ENCODE peak calls at places on chromosomes 16 and 17, in nine cellular contexts. L, W, B, U, I, P, E, T and X are unnamed samples.
A peak's percentile ranks its signal among the peaks of the same experiment; 100 is the strongest.

GRCh38 chr16:894136-894535 is 76.6 kb downstream of the LMF1 start:
- DNase-seq in T (no peak), U (no peak), I (no peak), B (no peak), E (no peak), P (no peak), W (no peak), L (no peak), X (no peak)

GRCh38 chr16:17387226-17387625 is 83.5 kb downstream of the XYLT1 start:
- DNase-seq in L (no peak), B (no peak), I (no peak), E (no peak), U (no peak), P (no peak), T (no peak), W (no peak), X (no peak)

GRCh38 chr17:50329716-50330115 is 16.2 kb upstream of the XYLT2 start:
- DNase-seq in B (no peak), U (no peak), E (no peak), W (no peak), L (no peak), T (no peak), I (no peak), P (no peak), X (no peak)

GRCh38 chr17:6648181-6648580 is 3.2 kb downstream of the MED31 start:
- DNase-seq in B (no peak), E (peak; percentile 45), L (peak; percentile 19), T (peak; percentile 44), I (no peak), U (peak; percentile 59), P (no peak), W (no peak), X (peak; percentile 39)

GRCh38 chr16:69703638-69704037 is 22.7 kb downstream of the NQO1 start:
- DNase-seq in T (no peak), U (no peak), P (peak; percentile 64), L (peak; percentile 18), I (peak; percentile 47), B (peak; percentile 55), E (peak; percentile 42), W (no peak), X (no peak)

GRCh38 chr17:34859652-34860051 is 101.6 kb downstream of the CCT6B start:
- DNase-seq in P (no peak), T (no peak), W (no peak), I (no peak), L (no peak), E (no peak), B (no peak), U (no peak), X (no peak)

GRCh38 chr17:14297161-14297851 is 3.6 kb upstream of the HS3ST3B1 start:
- DNase-seq in T (peak; percentile 83), W (no peak), P (no peak), I (peak; percentile 64), E (peak; percentile 90), B (no peak), L (peak; percentile 11), U (no peak), X (peak; percentile 42)

GRCh38 chr17:72588961-72589360 is 468.1 kb downstream of the SOX9 start:
- DNase-seq in W (peak; percentile 87), U (no peak), T (no peak), P (peak; percentile 89), E (no peak), B (peak; percentile 91), I (peak; percentile 51), L (no peak), X (peak; percentile 97)

GRCh38 chr16:71338193-71338592 is 20.3 kb upstream of the CALB2 start:
- DNase-seq in L (no peak), B (no peak), P (no peak), U (no peak), W (peak; percentile 80), I (no peak), T (no peak), E (no peak), X (peak; percentile 88)

GRCh38 chr17:74757931-74758845 is 9.8 kb downstream of the NHERF1 start:
- DNase-seq in T (no peak), I (peak; percentile 62), E (no peak), L (no peak), W (no peak), P (no peak), U (no peak), B (no peak), X (no peak)

GRCh38 chr17:57407287-57408063 is 151.2 kb downstream of the MSI2 start:
- DNase-seq in W (no peak), B (no peak), U (no peak), T (peak; percentile 39), I (no peak), L (no peak), P (no peak), E (no peak), X (no peak)

GRCh38 chr16:55323637-55324490 is at the start of gene IRX6:
- DNase-seq in B (no peak), W (no peak), I (no peak), E (peak; percentile 53), L (no peak), P (no peak), T (peak; percentile 90), U (no peak), X (peak; percentile 37)

GRCh38 chr16:56889206-56889605 is 24.2 kb downstream of the SLC12A3 start:
- DNase-seq in P (no peak), W (no peak), L (no peak), I (no peak), E (no peak), T (no peak), U (peak; percentile 30), B (no peak), X (no peak)

GRCh38 chr16:29926675-29927522 is 873 bp upstream of the KCTD13 start:
- DNase-seq in B (no peak), L (no peak), U (no peak), T (peak; percentile 33), I (peak; percentile 49), P (peak; percentile 23), W (no peak), E (peak; percentile 69), X (no peak)

DNA sequence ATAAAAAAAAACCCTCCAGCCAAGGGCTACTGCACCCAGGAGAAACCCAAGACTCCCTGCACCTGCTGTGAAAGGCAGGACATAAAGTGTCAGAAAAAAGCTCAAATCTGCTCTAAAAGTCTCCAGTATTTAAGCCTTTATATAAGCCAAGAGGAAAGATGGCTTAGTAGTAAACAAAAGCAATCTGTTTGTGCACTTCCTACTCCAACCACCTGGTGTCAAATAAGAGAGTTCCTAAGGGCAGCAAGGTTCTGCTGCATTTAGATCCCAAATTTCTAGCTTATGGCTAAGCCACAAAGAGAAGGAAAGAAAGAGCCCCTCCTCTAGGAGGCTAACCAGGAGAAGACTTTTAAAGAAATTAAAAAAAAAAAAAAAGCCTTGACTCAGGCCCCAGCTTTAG is 20.6 kb downstream of the ACSM1 start:
- DNase-seq in L (no peak), E (no peak), I (no peak), U (no peak), W (no peak), B (no peak), T (no peak), P (no peak), X (no peak)
- H3K4me3 ChIP-seq in L (no peak overlapping the region), E (no peak overlapping the region), I (no peak overlapping the region), U (no peak overlapping the region), W (no peak overlapping the region), B (no peak overlapping the region), T (peak overlapping the region; percentile 38), P (no peak overlapping the region), X (no peak overlapping the region)

GRCh38 chr17:78258323-78259229 is 27.1 kb downstream of the TMEM235 start:
- DNase-seq in P (peak; percentile 12), B (peak; percentile 16), L (peak; percentile 72), W (no peak), E (peak; percentile 13), U (peak; percentile 45), T (peak; percentile 62), I (peak; percentile 23), X (no peak)
- H2AFZ ChIP-seq in P (peak overlapping the region; percentile 23), B (no peak overlapping the region), L (no peak overlapping the region), W (no peak overlapping the region), E (no peak overlapping the region), U (no peak overlapping the region), T (peak overlapping the region; percentile 78), I (no peak overlapping the region), X (no peak overlapping the region)

GRCh38 chr16:48247311-48247710 is at the start of gene ABCC11:
- DNase-seq in B (no peak), P (no peak), E (no peak), U (no peak), T (no peak), L (no peak), W (no peak), I (no peak), X (peak; percentile 15)

GRCh38 chr16:48244863-48245195 is 729 bp downstream of the LONP2 start:
- DNase-seq in B (no peak), W (no peak), U (no peak), L (no peak), P (no peak), I (no peak), T (no peak), E (no peak), X (no peak)

GRCh38 chr16:48246066-48246465 is 1.3 kb downstream of the ABCC11 start:
- DNase-seq in L (no peak), P (peak; percentile 12), T (no peak), U (no peak), I (peak; percentile 48), B (peak; percentile 41), E (peak; percentile 31), W (no peak), X (no peak)

DNA sequence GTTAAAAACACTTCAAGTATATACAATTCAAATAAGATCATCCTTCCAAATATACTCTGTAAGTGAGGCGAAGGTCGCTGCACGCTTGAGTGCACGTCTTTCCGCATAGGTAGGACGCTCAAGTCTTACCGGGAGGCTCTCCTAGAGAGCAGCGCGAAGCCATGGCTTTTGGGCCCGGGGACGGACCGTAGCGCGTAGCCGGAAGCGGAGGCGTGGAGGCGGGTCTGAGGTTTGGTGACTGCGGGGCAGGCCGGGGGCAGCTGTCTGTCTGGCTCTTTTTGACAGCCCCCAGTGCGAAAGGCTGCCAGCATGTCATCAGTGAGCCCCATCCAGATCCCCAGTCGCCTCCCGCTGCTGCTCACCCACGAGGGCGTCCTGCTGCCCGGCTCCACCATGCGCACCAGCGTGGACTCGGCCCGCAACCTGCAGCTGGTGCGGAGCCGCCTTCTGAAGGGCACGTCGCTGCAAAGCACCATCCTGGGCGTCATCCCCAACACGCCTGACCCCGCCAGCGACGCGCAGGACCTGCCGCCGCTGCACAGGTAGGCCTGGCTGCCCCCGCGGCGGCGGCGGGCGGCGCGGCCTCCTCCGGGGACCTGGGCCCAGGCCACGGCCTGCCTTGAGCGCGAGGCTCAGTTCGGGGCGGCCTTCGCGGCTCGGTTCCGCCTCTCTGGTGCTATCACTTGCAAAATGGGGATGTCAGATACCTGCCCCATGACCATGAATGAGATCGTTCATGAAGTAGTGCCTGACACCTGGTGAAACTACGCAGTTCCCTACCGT is at the start of gene LONP2:
- DNase-seq in B (peak; percentile 84), E (peak; percentile 93), W (peak; percentile 84), I (peak; percentile 88), U (peak; percentile 76), T (peak; percentile 93), P (peak; percentile 85), L (peak; percentile 93), X (peak; percentile 93)
- H3K4me3 ChIP-seq in B (peak within 1 kb of the TSS; percentile 96), E (peak within 1 kb of the TSS; percentile 90), W (peak within 1 kb of the TSS; percentile 94), I (peak within 1 kb of the TSS; percentile 99), U (peak within 1 kb of the TSS; percentile 73), T (peak within 1 kb of the TSS; percentile 86), P (peak within 1 kb of the TSS; percentile 93), L (peak within 1 kb of the TSS; percentile 96), X (peak within 1 kb of the TSS; percentile 84)

DNA sequence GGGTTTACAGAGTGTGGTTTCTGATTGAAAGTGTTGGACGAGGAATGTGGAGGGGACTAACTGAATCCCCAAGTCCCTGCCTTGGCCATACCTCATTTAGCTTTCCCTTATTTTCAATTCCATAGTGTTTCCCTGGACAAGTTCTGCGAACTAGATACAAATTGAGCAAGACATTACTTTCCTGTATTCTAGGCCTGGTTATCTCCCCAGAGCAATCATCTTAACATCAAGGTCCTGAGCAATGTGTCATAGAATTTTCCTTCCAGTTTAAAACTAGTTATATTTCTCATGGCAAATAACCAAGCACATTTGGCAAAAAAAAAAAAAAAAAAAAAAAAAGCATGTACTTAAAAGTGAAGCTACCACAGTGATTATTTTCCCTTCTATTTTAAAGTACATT is 330.1 kb downstream of the CDH11 start:
- DNase-seq in E (peak; percentile 17), W (no peak), U (no peak), T (no peak), I (no peak), B (peak; percentile 38), L (no peak), P (peak; percentile 20), X (no peak)
- H2AFZ ChIP-seq in E (no peak overlapping the region), W (no peak overlapping the region), U (no peak overlapping the region), T (no peak overlapping the region), I (no peak overlapping the region), B (no peak overlapping the region), L (no peak overlapping the region), P (no peak overlapping the region), X (no peak overlapping the region)